ENCODE peak calls at places on chromosomes 7 and 10, in seven cellular contexts. Y is HCT116, H is HepG2, Z is K562, G is GM12878, S is SK-N-SH, W is H1. C is an unnamed sample.

GRCh38 chr7:85573346-85573745 is 386.5 kb upstream of the SEMA3D start:
- DNase-seq in Y (no peak), H (no peak), Z (no peak), G (no peak), S (no peak), W (no peak), C (no peak)

GRCh38 chr7:65444899-65445823 is 71.5 kb downstream of the ZNF92 start:
- DNase-seq in Y (no peak), H (peak), Z (no peak), G (no peak), S (no peak), W (no peak), C (no peak)

GRCh38 chr10:969473-970150 is 18.6 kb upstream of the GTPBP4 start:
- DNase-seq in Y (no peak), H (peak), Z (no peak), G (no peak), S (no peak), W (no peak), C (no peak)

GRCh38 chr10:11017575-11018425 is at the start of gene CELF2:
- DNase-seq in Y (no peak), H (no peak), Z (peak), G (no peak), S (peak), W (peak), C (no peak)

GRCh38 chr7:131210618-131211017 is 117.1 kb upstream of the MKLN1 start:
- DNase-seq in Y (no peak), H (no peak), Z (no peak), G (no peak), S (no peak), W (no peak), C (peak)

GRCh38 chr10:66148312-66148711 is 777.5 kb upstream of the LRRTM3 start:
- DNase-seq in Y (no peak), H (no peak), Z (no peak), G (no peak), S (no peak), W (no peak), C (no peak)

GRCh38 chr10:121216721-121217181 is 365.6 kb downstream of the WDR11 start:
- DNase-seq in Y (no peak), H (no peak), Z (no peak), G (no peak), S (peak), W (no peak), C (no peak)

GRCh38 chr10:69345890-69346474 is 67.7 kb downstream of the HK1 start:
- DNase-seq in Y (no peak), H (no peak), Z (no peak), G (no peak), S (no peak), W (no peak), C (no peak)

GRCh38 chr10:31929986-31930675 is 1.5 kb upstream of the ARHGAP12 start:
- DNase-seq in Y (no peak), H (no peak), Z (no peak), G (no peak), S (no peak), W (no peak), C (no peak)

GRCh38 chr10:75717126-75717916 is 285.9 kb downstream of the LRMDA start:
- DNase-seq in Y (no peak), H (peak), Z (no peak), G (no peak), S (no peak), W (no peak), C (peak)

GRCh38 chr10:4337581-4337980 is 488.4 kb upstream of the AKR1E2 start:
- DNase-seq in Y (no peak), H (no peak), Z (no peak), G (no peak), S (peak), W (no peak), C (no peak)

GRCh38 chr7:154794147-154794780 is 208.7 kb downstream of the PAXIP1 start:
- DNase-seq in Y (no peak), H (no peak), Z (peak), G (no peak), S (no peak), W (peak), C (peak)

GRCh38 chr10:69505636-69506318 is 54.5 kb downstream of the TSPAN15 start:
- DNase-seq in Y (no peak), H (no peak), Z (no peak), G (no peak), S (peak), W (peak), C (no peak)

GRCh38 chr10:120181154-120181553 is 275.9 kb upstream of the PLPP4 start:
- DNase-seq in Y (no peak), H (no peak), Z (no peak), G (no peak), S (no peak), W (no peak), C (no peak)

GRCh38 chr7:22561356-22561755 is 61.4 kb upstream of the STEAP1B start:
- DNase-seq in Y (no peak), H (peak), Z (no peak), G (no peak), S (no peak), W (peak), C (no peak)

GRCh38 chr10:31867646-31868045 is 61.0 kb downstream of the ARHGAP12 start:
- DNase-seq in Y (no peak), H (no peak), Z (no peak), G (no peak), S (no peak), W (no peak), C (no peak)

GRCh38 chr7:30351724-30352123 is 67.3 kb downstream of the ZNRF2 start:
- DNase-seq in Y (no peak), H (no peak), Z (no peak), G (no peak), S (no peak), W (no peak), C (no peak)

GRCh38 chr10:3955493-3955892 is 170.5 kb upstream of the KLF6 start:
- DNase-seq in Y (no peak), H (no peak), Z (no peak), G (no peak), S (no peak), W (no peak), C (no peak)

GRCh38 chr7:44471850-44472249 is 18.6 kb downstream of the NUDCD3 start:
- DNase-seq in Y (no peak), H (no peak), Z (peak), G (no peak), S (no peak), W (no peak), C (peak)

GRCh38 chr7:1340031-1340430 is 107.4 kb downstream of the UNCX start:
- DNase-seq in Y (no peak), H (no peak), Z (no peak), G (no peak), S (no peak), W (no peak), C (no peak)

GRCh38 chr7:37366445-37366844 is 82.2 kb downstream of the ELMO1 start:
- DNase-seq in Y (no peak), H (no peak), Z (no peak), G (no peak), S (no peak), W (no peak), C (no peak)

GRCh38 chr10:29689001-29689400 is 54.2 kb upstream of the SVIL start:
- DNase-seq in Y (peak), H (peak), Z (no peak), G (no peak), S (no peak), W (no peak), C (no peak)

DNA sequence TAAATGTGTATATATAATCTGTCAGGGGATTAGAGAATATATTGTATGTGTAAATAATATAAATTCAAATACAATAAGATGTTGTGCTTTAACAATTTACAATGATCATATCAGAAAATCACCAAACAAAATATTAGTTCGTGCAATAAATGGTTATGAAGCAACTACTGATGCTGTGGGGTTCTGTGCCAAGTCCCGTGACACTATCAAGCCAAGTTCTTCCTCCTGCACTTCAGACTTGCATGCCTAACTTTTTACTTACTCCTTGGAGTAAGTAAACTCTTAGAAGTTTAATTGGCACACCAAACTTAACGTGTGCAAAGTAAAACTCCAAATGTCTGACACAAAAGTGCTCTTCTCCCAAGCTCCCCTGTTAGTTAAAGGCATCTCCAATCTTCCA is 26.5 kb upstream of the TMEM254 start:
- DNase-seq in Y (no peak), H (no peak), Z (no peak), G (no peak), S (no peak), W (no peak), C (no peak)
- TF ChIP-seq JUND in Y (no peak), H (no peak), Z (no peak), G (no peak), S (no peak), W (no peak), C (no peak)

GRCh38 chr10:47372726-47373125 is 11.4 kb downstream of the ZNF488 start:
- DNase-seq in Y (no peak), H (no peak), Z (no peak), G (no peak), S (peak), W (peak), C (no peak)

GRCh38 chr10:47371629-47372485 is 12.2 kb downstream of the ZNF488 start:
- DNase-seq in Y (no peak), H (no peak), Z (no peak), G (no peak), S (peak), W (peak), C (no peak)

GRCh38 chr10:47376522-47377220 is 7.4 kb downstream of the ZNF488 start:
- DNase-seq in Y (no peak), H (no peak), Z (no peak), G (no peak), S (peak), W (peak), C (no peak)

GRCh38 chr10:47378606-47379444 is 5.3 kb downstream of the ZNF488 start:
- DNase-seq in Y (no peak), H (no peak), Z (no peak), G (no peak), S (peak), W (peak), C (no peak)

DNA sequence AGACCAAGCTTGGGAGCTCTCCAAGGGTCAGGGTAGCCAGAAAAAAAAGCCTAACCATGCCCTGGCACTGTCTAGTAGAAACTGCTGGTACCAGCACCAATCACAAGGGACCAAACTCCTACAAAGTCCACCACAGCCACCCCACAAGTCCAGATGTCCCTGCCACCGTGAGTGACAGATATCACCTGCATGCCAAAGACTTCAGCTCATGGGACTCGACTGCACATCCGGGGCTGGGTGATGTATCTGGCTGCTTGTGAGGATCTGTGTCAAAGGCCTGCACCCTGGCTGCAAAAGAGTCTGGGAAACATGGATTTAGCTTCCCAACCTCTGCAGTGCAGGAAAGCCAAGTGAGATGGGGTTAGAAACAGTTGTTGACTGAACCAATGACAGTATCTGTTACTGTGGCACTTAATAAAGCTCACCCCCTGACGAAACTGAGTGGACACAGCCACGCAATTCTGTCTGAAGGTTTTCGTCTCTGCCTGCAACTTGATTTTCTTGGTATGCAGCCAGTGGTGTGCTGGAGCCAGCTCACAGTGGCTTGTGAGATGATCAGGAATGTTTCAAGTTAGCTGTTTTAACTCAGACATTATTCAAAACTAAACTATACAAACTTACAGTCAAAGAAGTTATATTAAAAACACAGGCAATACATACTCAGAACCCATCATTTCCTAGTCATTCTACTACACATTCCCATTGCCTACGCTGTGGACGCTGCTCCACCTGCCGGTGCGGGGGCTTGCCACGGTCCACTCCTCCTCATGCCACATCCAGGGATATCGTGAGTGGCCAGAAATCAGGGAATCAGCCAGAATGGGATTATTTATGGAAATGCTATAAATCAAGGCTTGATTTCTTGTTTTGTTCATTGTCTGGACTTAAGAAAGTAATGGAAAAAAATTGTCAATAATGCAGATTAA is 9.2 kb downstream of the ZNF488 start:
- DNase-seq in Y (no peak), H (no peak), Z (no peak), G (no peak), S (no peak), W (peak), C (no peak)
- TF ChIP-seq JUND in Y (no peak), H (no peak), Z (no peak), G (no peak), S (no peak), W (no peak), C (no peak)

GRCh38 chr10:123562387-123562786 is 103.8 kb upstream of the GPR26 start:
- DNase-seq in Y (no peak), H (no peak), Z (no peak), G (no peak), S (no peak), W (no peak), C (no peak)
- TF ChIP-seq JUND in Y (no peak), H (no peak), Z (no peak), G (no peak), S (no peak), W (no peak), C (no peak)

GRCh38 chr7:27142562-27143021 is 889 bp downstream of the HOXA5 start:
- DNase-seq in Y (no peak), H (no peak), Z (no peak), G (no peak), S (no peak), W (no peak), C (no peak)

GRCh38 chr7:27143022-27143949 is at the start of gene HOXA5:
- DNase-seq in Y (no peak), H (peak), Z (no peak), G (no peak), S (peak), W (peak), C (no peak)

GRCh38 chr7:27141138-27141537 is 2.3 kb downstream of the HOXA5 start:
- DNase-seq in Y (no peak), H (no peak), Z (no peak), G (no peak), S (no peak), W (no peak), C (no peak)

GRCh38 chr7:27140108-27140842 is 3.2 kb downstream of the HOXA5 start:
- DNase-seq in Y (no peak), H (no peak), Z (no peak), G (no peak), S (no peak), W (peak), C (no peak)

GRCh38 chr7:27141591-27142561 is 1.6 kb downstream of the HOXA5 start:
- DNase-seq in Y (no peak), H (peak), Z (no peak), G (no peak), S (peak), W (peak), C (no peak)
- TF ChIP-seq JUND in Y (no peak), H (no peak), Z (no peak), G (no peak), S (no peak), W (no peak), C (no peak)

GRCh38 chr7:40918701-40919271 is 784.0 kb downstream of the SUGCT start:
- DNase-seq in Y (no peak), H (no peak), Z (no peak), G (no peak), S (no peak), W (no peak), C (peak)
- TF ChIP-seq JUND in Y (no peak), H (no peak), Z (no peak), G (no peak), S (peak), W (no peak), C (no peak)

GRCh38 chr10:77333610-77334340 is 303.8 kb downstream of the KCNMA1 start:
- DNase-seq in Y (no peak), H (peak), Z (no peak), G (no peak), S (no peak), W (no peak), C (no peak)

GRCh38 chr10:77325233-77325537 is 312.4 kb downstream of the KCNMA1 start:
- DNase-seq in Y (no peak), H (no peak), Z (no peak), G (no peak), S (no peak), W (no peak), C (no peak)

GRCh38 chr10:77332256-77332655 is 305.4 kb downstream of the KCNMA1 start:
- DNase-seq in Y (no peak), H (no peak), Z (no peak), G (no peak), S (no peak), W (no peak), C (peak)

GRCh38 chr10:77328272-77328816 is 309.3 kb downstream of the KCNMA1 start:
- DNase-seq in Y (no peak), H (peak), Z (peak), G (no peak), S (no peak), W (peak), C (peak)
- TF ChIP-seq JUND in Y (no peak), H (no peak), Z (no peak), G (no peak), S (no peak), W (no peak), C (no peak)

GRCh38 chr7:123535517-123535916 is 1.1 kb upstream of the IQUB start:
- DNase-seq in Y (no peak), H (no peak), Z (no peak), G (no peak), S (no peak), W (no peak), C (no peak)

GRCh38 chr7:123538897-123539296 is 4.5 kb upstream of the IQUB start:
- DNase-seq in Y (no peak), H (no peak), Z (no peak), G (no peak), S (no peak), W (no peak), C (no peak)

GRCh38 chr7:123538189-123538714 is 3.9 kb upstream of the IQUB start:
- DNase-seq in Y (peak), H (no peak), Z (peak), G (no peak), S (no peak), W (no peak), C (no peak)

GRCh38 chr7:123534383-123535260 is at the start of gene IQUB:
- DNase-seq in Y (peak), H (peak), Z (peak), G (peak), S (peak), W (peak), C (peak)

GRCh38 chr7:123537026-123537642 is 2.7 kb upstream of the IQUB start:
- DNase-seq in Y (no peak), H (peak), Z (no peak), G (no peak), S (no peak), W (no peak), C (no peak)
- TF ChIP-seq JUND in Y (no peak), H (no peak), Z (no peak), G (no peak), S (no peak), W (no peak), C (no peak)

GRCh38 chr7:24708244-24708643 is 49.0 kb downstream of the GSDME start:
- DNase-seq in Y (no peak), H (no peak), Z (no peak), G (no peak), S (no peak), W (no peak), C (no peak)

GRCh38 chr7:24704311-24704710 is 53.0 kb downstream of the GSDME start:
- DNase-seq in Y (no peak), H (no peak), Z (no peak), G (no peak), S (no peak), W (no peak), C (no peak)

GRCh38 chr7:24709051-24709450 is 48.2 kb downstream of the GSDME start:
- DNase-seq in Y (no peak), H (no peak), Z (no peak), G (no peak), S (no peak), W (no peak), C (no peak)

GRCh38 chr7:24705481-24705954 is 51.7 kb downstream of the GSDME start:
- DNase-seq in Y (no peak), H (no peak), Z (no peak), G (no peak), S (no peak), W (peak), C (no peak)

DNA sequence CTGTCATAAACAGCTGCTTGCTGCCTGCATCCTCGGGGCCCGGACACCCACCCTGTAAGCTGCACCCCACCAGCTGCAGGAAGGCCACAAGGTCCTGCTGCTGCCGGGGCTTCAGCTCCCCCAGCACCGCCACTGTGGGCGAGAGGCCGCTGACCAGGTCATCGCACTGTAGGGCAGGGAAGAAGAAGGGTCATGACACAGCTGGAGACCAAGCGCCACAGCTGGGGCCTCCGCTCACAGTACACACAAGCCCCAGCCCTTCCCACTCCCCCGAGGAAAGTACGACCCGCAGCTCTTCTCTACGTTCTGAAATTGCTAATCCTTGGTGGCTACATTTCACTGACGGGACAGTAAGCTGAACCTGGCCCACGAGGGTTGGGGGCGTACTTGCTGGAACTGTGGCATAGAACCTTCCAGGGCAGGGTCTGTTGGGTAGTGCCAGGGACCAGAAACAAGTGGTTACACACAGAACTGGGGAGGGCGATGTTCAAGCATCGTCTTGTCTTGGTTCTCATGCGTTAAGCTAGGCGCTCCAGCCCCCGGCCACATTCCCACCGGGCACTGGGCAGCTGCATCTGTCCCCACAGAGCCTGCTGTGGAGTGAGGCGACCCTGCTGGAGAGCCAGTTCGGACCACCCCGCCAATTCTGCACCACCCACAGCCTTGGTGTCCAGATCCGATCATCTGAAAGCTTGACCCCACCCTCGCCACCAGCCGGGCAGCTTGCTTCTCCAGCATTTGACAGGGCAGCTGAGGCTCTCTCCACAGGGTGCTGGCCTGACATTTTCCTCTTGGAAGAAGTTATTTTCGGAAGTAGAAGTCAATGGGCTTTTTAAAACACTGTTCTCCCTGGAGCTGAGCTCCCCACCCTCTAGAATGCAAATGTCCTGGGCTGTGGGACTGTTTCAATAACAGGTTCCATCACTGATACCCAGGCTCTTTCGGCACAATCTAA is 50.8 kb downstream of the GSDME start:
- DNase-seq in Y (no peak), H (no peak), Z (no peak), G (no peak), S (no peak), W (peak), C (no peak)
- TF ChIP-seq JUND in Y (no peak), H (no peak), Z (no peak), G (no peak), S (no peak), W (no peak), C (no peak)

GRCh38 chr7:150648358-150649083 is 16.3 kb upstream of the GIMAP6 start:
- DNase-seq in Y (no peak), H (no peak), Z (no peak), G (no peak), S (no peak), W (no peak), C (no peak)

GRCh38 chr7:150642926-150643325 is 10.7 kb upstream of the GIMAP6 start:
- DNase-seq in Y (no peak), H (no peak), Z (no peak), G (no peak), S (no peak), W (no peak), C (no peak)

GRCh38 chr7:150649084-150649385 is 16.9 kb upstream of the GIMAP6 start:
- DNase-seq in Y (no peak), H (no peak), Z (no peak), G (no peak), S (no peak), W (no peak), C (no peak)

GRCh38 chr7:150641854-150642253 is 9.7 kb upstream of the GIMAP6 start:
- DNase-seq in Y (no peak), H (no peak), Z (no peak), G (no peak), S (no peak), W (no peak), C (no peak)

GRCh38 chr7:150645259-150646020 is 13.3 kb upstream of the GIMAP6 start:
- DNase-seq in Y (no peak), H (no peak), Z (no peak), G (no peak), S (no peak), W (no peak), C (no peak)
- TF ChIP-seq JUND in Y (no peak), H (no peak), Z (no peak), G (no peak), S (no peak), W (no peak), C (no peak)

C was measured in T47D.